ENCODE peak calls at places on chromosomes 13 and 19, in five cellular contexts. X, T, R, M and N are unnamed samples.

GRCh38 chr13:42272115-42272756 is at the start of gene AKAP11:
- DNase-seq in X (peak), T (peak), R (peak), M (peak), N (peak)

GRCh38 chr19:29255912-29256311 is 43.0 kb upstream of the UQCRFS1 start:
- DNase-seq in X (no peak), T (no peak), R (no peak), M (no peak), N (no peak)

GRCh38 chr13:46643165-46643777 is 90.3 kb downstream of the LRCH1 start:
- DNase-seq in X (no peak), T (no peak), R (no peak), M (no peak), N (no peak)

GRCh38 chr19:56404705-56405056 is 549 bp downstream of the ZNF583 start:
- DNase-seq in X (no peak), T (no peak), R (no peak), M (peak), N (no peak)

GRCh38 chr13:23289917-23290357 is 109.2 kb downstream of the SGCG start:
- DNase-seq in X (peak), T (no peak), R (no peak), M (peak), N (peak)

GRCh38 chr19:30317403-30317802 is 54.8 kb upstream of the ZNF536 start:
- DNase-seq in X (no peak), T (no peak), R (no peak), M (no peak), N (no peak)

GRCh38 chr13:21671793-21672680 is 1.2 kb downstream of the FGF9 start:
- DNase-seq in X (no peak), T (no peak), R (peak), M (no peak), N (no peak)

GRCh38 chr19:14361824-14362223 is 19.4 kb upstream of the ADGRE5 start:
- DNase-seq in X (peak), T (no peak), R (peak), M (peak), N (no peak)

GRCh38 chr19:43532571-43532961 is 422 bp upstream of the ZNF575 start:
- DNase-seq in X (no peak), T (no peak), R (no peak), M (no peak), N (no peak)

GRCh38 chr13:27450921-27451461 is 627 bp upstream of the MTIF3 start:
- DNase-seq in X (peak), T (peak), R (peak), M (peak), N (peak)

GRCh38 chr13:97257800-97258799 is 36.0 kb downstream of the MBNL2 start:
- DNase-seq in X (peak), T (peak), R (no peak), M (peak), N (peak)

GRCh38 chr13:73261739-73262216 is 203.0 kb downstream of the KLF5 start:
- DNase-seq in X (no peak), T (no peak), R (no peak), M (no peak), N (no peak)

GRCh38 chr13:25046985-25047660 is 48.8 kb upstream of the PABPC3 start:
- DNase-seq in X (no peak), T (no peak), R (peak), M (no peak), N (peak)

GRCh38 chr13:25432686-25433085 is 60.9 kb downstream of the ATP8A2 start:
- DNase-seq in X (no peak), T (no peak), R (no peak), M (no peak), N (no peak)

GRCh38 chr13:29706923-29707322 is 111.4 kb upstream of the SLC7A1 start:
- DNase-seq in X (no peak), T (no peak), R (no peak), M (no peak), N (no peak)

GRCh38 chr13:29704648-29705047 is 109.2 kb upstream of the SLC7A1 start:
- DNase-seq in X (no peak), T (no peak), R (no peak), M (no peak), N (no peak)

GRCh38 chr13:29703421-29703820 is 107.9 kb upstream of the SLC7A1 start:
- DNase-seq in X (no peak), T (no peak), R (no peak), M (no peak), N (no peak)

GRCh38 chr13:29702912-29703351 is 107.4 kb upstream of the SLC7A1 start:
- DNase-seq in X (peak), T (no peak), R (no peak), M (peak), N (peak)

DNA sequence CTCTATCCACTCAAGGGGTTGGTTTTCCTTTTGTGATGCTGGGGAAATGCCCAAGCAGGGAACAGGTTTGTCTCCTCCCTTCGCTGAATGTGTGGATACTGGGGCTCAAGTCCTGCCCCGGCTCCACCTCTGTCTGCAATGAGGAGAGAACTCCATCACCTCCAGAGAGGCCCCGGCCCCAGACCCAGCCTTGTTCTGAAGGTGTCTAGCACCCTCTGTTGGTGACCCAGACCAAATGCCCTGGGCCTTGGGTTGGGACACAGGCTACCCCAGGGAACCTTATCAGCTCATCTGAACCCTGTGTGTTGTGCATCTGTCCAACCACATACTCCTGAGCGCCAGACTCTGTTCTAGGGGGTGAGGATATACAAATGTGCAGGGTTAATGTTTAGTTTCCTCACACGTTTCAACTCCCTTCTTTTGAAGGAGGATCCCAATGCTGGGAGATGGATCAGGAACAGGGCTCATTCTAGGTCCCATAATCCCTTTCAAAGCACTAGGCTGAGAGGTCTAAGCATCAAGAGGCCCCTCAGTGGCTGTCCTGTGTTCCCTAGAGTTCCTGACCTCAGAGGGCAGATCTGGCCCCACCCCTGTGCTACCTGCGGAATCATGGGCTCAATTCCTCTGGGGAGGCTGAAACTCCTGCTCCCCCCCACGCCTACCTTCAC is 112.5 kb upstream of the SLC7A1 start:
- DNase-seq in X (peak), T (peak), R (peak), M (peak), N (peak)
- TF ChIP-seq MAFK in X (no peak), T (no peak), R (no peak), M (no peak), N (no peak)

GRCh38 chr19:7088999-7089398 is 19.5 kb downstream of the ZNF557 start:
- DNase-seq in X (no peak), T (no peak), R (no peak), M (no peak), N (no peak)
- TF ChIP-seq MAFK in X (no peak), T (no peak), R (no peak), M (no peak), N (no peak)

GRCh38 chr13:29925457-29925856 is 75.0 kb upstream of the UBL3 start:
- DNase-seq in X (peak), T (peak), R (no peak), M (no peak), N (peak)

GRCh38 chr13:29923554-29924481 is 73.4 kb upstream of the UBL3 start:
- DNase-seq in X (peak), T (peak), R (peak), M (peak), N (peak)

GRCh38 chr13:29922896-29923295 is 72.5 kb upstream of the UBL3 start:
- DNase-seq in X (peak), T (no peak), R (no peak), M (no peak), N (peak)

GRCh38 chr13:29924951-29925350 is 74.5 kb upstream of the UBL3 start:
- DNase-seq in X (no peak), T (no peak), R (no peak), M (no peak), N (no peak)

DNA sequence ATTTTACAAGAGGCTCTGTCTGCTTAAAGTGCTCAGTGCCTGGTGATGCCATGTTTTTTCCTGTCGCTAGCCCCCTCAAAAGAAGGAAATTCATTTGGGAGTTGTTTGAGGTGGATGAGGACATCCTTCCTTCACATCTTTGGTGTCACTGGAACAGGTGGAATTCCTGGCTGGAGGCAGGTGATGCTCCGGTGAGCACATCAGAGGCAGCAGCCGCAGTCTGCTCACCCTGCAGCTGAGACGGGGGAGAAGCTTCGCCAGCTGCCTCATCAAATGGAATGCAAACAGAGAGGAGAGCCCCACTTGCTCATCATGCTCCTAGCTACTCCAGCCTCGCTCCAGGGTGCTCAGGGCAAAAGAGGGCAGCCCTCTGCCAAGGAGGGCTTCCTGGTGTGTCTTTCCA is 74.1 kb upstream of the UBL3 start:
- DNase-seq in X (peak), T (peak), R (no peak), M (no peak), N (peak)
- TF ChIP-seq MAFK in X (no peak), T (no peak), R (no peak), M (no peak), N (no peak)

GRCh38 chr19:497861-498590 is 1.7 kb downstream of the MADCAM1 start:
- DNase-seq in X (peak), T (no peak), R (peak), M (no peak), N (no peak)
- TF ChIP-seq MAFK in X (no peak), T (no peak), R (no peak), M (no peak), N (no peak)

GRCh38 chr19:50555447-50556235 is 12.6 kb downstream of the LRRC4B start:
- DNase-seq in X (peak), T (no peak), R (peak), M (no peak), N (no peak)
- TF ChIP-seq MAFK in X (no peak), T (no peak), R (no peak), M (no peak), N (no peak)

GRCh38 chr13:109881961-109882558 is 95.7 kb upstream of the IRS2 start:
- DNase-seq in X (no peak), T (no peak), R (no peak), M (no peak), N (no peak)

GRCh38 chr13:109881347-109881725 is 95.0 kb upstream of the IRS2 start:
- DNase-seq in X (no peak), T (no peak), R (no peak), M (no peak), N (no peak)

GRCh38 chr13:109879338-109879737 is 93.0 kb upstream of the IRS2 start:
- DNase-seq in X (no peak), T (no peak), R (no peak), M (no peak), N (no peak)

GRCh38 chr13:109883181-109884180 is 97.1 kb upstream of the IRS2 start:
- DNase-seq in X (no peak), T (no peak), R (no peak), M (no peak), N (no peak)

DNA sequence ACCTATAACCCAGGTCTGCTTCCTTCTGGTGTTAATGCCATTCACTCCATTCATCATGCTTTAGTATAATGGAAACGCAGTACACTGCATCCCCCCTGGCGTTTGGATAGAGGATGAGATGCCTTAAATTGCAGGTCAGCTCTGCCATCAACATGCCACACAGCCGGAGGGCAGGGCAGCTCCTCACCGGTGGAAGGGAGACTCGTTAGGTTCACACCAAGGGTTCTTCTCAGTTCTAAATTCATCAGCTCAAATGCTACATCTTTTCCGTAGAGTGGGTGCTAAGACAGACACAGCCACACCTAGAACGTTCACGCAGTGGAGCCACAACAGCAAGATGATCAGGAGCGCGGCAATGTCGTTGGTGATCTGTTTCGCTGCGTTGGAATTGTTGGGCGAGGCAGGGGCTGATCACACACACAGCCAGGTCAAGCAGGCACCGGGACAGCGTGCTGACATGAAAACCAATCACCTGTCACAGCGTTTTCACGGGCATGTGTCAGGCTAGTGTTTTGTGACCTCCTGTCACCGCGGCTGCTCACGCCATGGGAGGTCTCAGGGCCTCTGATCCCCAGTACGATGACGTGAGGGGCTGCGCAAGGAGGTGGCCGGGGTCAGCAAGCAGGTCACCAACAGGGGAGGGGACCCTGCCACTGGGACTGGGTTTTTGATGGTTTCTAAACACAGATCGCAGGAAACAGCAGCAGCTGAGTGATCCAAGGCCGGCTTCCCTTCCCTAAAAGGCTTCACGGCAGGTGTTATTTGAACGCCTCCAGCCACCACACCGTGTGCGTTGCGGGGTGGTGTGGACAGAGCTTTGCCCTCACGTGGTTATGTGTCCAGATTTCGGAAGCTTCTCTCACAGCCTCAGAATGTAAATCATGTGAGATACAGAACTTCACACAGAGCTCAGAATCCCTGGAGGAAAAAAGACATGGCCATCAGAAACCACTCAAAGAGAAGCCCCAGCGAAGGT is 94.3 kb upstream of the IRS2 start:
- DNase-seq in X (no peak), T (no peak), R (no peak), M (no peak), N (no peak)
- TF ChIP-seq MAFK in X (no peak), T (no peak), R (no peak), M (no peak), N (no peak)

GRCh38 chr13:98416408-98416807 is 160.5 kb downstream of the STK24 start:
- DNase-seq in X (no peak), T (no peak), R (no peak), M (no peak), N (no peak)
- TF ChIP-seq MAFK in X (no peak), T (no peak), R (no peak), M (no peak), N (no peak)

GRCh38 chr19:13012690-13013608 is 17.7 kb downstream of the NFIX start:
- DNase-seq in X (no peak), T (peak), R (no peak), M (peak), N (peak)
- TF ChIP-seq MAFK in X (no peak), T (no peak), R (no peak), M (peak), N (no peak)

DNA sequence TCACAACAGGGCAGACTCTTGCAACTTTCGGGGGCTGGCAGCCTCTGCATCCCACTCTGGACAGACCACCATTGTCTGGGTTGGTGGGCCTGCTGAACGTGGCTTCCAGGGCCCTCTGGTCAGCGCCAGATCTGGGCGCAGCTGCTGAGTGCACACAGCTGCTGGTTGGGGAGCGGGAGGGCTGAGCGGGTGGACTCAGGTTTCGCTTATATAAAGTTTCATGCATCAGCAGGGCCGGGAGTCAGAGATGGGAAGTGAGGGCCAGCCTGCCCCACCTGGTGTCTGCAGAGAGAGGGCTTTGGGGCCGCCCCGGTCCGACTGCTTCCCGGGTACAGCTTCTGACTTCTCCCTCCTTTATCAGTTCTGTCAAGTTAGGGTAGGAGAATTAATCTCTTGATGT is 6.9 kb downstream of the ARHGEF7 start:
- DNase-seq in X (no peak), T (no peak), R (peak), M (no peak), N (peak)
- TF ChIP-seq MAFK in X (no peak), T (no peak), R (no peak), M (no peak), N (no peak)

GRCh38 chr19:33795370-33796163 is 1.1 kb upstream of the KCTD15 start:
- DNase-seq in X (peak), T (peak), R (peak), M (peak), N (peak)
- TF ChIP-seq MAFK in X (no peak), T (no peak), R (no peak), M (no peak), N (no peak)